ENCODE peak calls at places on chromosomes 11 and 22, in eight cellular contexts. W is neural progenitor cell, A is right atrium auricular region, N is tibial artery, E is colonic mucosa, H is cardiac muscle cell, K is foreskin keratinocyte, T is pancreas. X is an unnamed sample. For H3K27me3, the result is how much of the 10 kb centered on the place peaks cover.

GRCh38 chr11:61866231-61866957 is 25.0 kb downstream of the FADS3 start:
- DNase-seq in W (no peak), A (no peak), N (no peak), E (no peak), H (no peak), K (no peak), T (peak), X (no peak)

GRCh38 chr11:44224867-44225501 is 85.0 kb downstream of the ALX4 start:
- DNase-seq in W (no peak), A (no peak), N (no peak), E (no peak), H (no peak), K (no peak), T (no peak), X (no peak)

GRCh38 chr11:23542171-23542570 is 681.9 kb upstream of the CCDC179 start:
- DNase-seq in W (no peak), A (no peak), N (no peak), E (no peak), H (no peak), K (no peak), T (no peak), X (no peak)

GRCh38 chr22:25120761-25121212 is 78.9 kb upstream of the CRYBB3 start:
- DNase-seq in W (peak), A (no peak), N (no peak), E (peak), H (no peak), K (no peak), T (no peak), X (no peak)

GRCh38 chr11:19345519-19345847 is 104.7 kb upstream of the E2F8 start:
- DNase-seq in W (peak), A (peak), N (no peak), E (no peak), H (peak), K (no peak), T (peak), X (no peak)

GRCh38 chr11:64729851-64730382 is 6.9 kb upstream of the NRXN2 start:
- DNase-seq in W (peak), A (no peak), N (no peak), E (peak), H (peak), K (no peak), T (peak), X (no peak)

GRCh38 chr11:12876340-12876739 is 132.8 kb upstream of the RASSF10 start:
- DNase-seq in W (no peak), A (no peak), N (no peak), E (no peak), H (no peak), K (no peak), T (no peak), X (no peak)

GRCh38 chr11:128450882-128451647 is 136.3 kb downstream of the ETS1 start:
- DNase-seq in W (no peak), A (no peak), N (no peak), E (no peak), H (no peak), K (no peak), T (no peak), X (no peak)

GRCh38 chr22:24697671-24698082 is 76.8 kb downstream of the PIWIL3 start:
- DNase-seq in W (no peak), A (no peak), N (peak), E (peak), H (no peak), K (no peak), T (no peak), X (no peak)

GRCh38 chr22:44437493-44438015 is 60.5 kb downstream of the RTL6 start:
- DNase-seq in W (no peak), A (no peak), N (no peak), E (no peak), H (no peak), K (no peak), T (no peak), X (no peak)

GRCh38 chr11:33018840-33019239 is 3.2 kb downstream of the DEPDC7 start:
- DNase-seq in W (no peak), A (no peak), N (no peak), E (no peak), H (no peak), K (no peak), T (no peak), X (no peak)

GRCh38 chr11:444397-445144 is 2.8 kb upstream of the ANO9 start:
- DNase-seq in W (no peak), A (no peak), N (no peak), E (peak), H (no peak), K (no peak), T (peak), X (peak)

GRCh38 chr22:40429481-40429880 is 59.1 kb downstream of the SGSM3 start:
- DNase-seq in W (no peak), A (no peak), N (no peak), E (no peak), H (no peak), K (no peak), T (no peak), X (no peak)

GRCh38 chr11:38392176-38392575 is 1794.1 kb upstream of the RAG2 start:
- DNase-seq in W (no peak), A (no peak), N (no peak), E (no peak), H (no peak), K (no peak), T (no peak), X (no peak)

GRCh38 chr22:19497245-19497644 is 17.5 kb downstream of the CDC45 start:
- DNase-seq in W (no peak), A (no peak), N (no peak), E (no peak), H (no peak), K (no peak), T (no peak), X (peak)

GRCh38 chr22:19494001-19494560 is 14.4 kb downstream of the CDC45 start:
- DNase-seq in W (no peak), A (no peak), N (no peak), E (no peak), H (no peak), K (no peak), T (no peak), X (no peak)

GRCh38 chr22:19494676-19495173 is 15.0 kb downstream of the CDC45 start:
- DNase-seq in W (no peak), A (no peak), N (no peak), E (no peak), H (no peak), K (no peak), T (no peak), X (no peak)

GRCh38 chr22:19496324-19496630 is 16.6 kb downstream of the CDC45 start:
- DNase-seq in W (no peak), A (no peak), N (no peak), E (no peak), H (no peak), K (no peak), T (no peak), X (no peak)

DNA sequence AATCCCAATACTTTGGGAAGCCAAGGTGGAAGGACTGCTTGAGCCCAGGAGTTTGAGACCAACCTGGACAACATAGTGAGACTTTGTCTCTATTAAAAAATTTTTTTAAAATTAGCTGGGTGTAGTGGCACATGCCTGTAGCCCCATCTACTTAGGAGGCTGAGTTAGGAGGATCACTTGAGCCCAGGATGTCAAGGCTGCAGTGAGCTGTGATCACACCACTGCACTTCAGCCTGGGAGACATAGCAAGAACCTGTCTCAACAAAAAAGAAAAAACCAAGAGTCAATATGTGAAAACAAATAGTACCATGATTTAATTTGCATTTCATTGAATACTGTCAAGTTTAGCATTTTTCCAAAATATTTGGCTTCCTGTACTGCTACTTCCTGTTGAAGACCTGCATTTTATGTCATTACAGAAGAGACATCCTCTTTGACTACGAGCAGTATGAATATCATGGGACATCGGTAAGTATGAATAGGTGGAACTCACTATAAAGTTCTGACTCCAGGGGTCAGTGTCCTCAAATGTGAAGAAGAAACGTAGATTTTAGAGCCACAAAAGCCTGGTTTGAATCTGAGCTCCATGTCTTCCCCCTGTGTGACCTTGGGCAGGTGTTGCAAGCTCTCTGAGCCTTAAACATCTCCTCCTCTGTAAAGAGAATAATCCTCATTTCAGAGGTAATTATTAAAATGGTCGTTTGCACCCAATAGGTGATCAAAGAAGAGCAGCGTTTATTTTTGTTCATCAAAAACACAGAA is 16.0 kb downstream of the CDC45 start:
- DNase-seq in W (no peak), A (no peak), N (no peak), E (no peak), H (no peak), K (no peak), T (no peak), X (no peak)
- TF ChIP-seq CTCF in W (no peak), A (peak), N (no peak), E (no peak), H (peak), K (peak), T (no peak), X (no peak)

DNA sequence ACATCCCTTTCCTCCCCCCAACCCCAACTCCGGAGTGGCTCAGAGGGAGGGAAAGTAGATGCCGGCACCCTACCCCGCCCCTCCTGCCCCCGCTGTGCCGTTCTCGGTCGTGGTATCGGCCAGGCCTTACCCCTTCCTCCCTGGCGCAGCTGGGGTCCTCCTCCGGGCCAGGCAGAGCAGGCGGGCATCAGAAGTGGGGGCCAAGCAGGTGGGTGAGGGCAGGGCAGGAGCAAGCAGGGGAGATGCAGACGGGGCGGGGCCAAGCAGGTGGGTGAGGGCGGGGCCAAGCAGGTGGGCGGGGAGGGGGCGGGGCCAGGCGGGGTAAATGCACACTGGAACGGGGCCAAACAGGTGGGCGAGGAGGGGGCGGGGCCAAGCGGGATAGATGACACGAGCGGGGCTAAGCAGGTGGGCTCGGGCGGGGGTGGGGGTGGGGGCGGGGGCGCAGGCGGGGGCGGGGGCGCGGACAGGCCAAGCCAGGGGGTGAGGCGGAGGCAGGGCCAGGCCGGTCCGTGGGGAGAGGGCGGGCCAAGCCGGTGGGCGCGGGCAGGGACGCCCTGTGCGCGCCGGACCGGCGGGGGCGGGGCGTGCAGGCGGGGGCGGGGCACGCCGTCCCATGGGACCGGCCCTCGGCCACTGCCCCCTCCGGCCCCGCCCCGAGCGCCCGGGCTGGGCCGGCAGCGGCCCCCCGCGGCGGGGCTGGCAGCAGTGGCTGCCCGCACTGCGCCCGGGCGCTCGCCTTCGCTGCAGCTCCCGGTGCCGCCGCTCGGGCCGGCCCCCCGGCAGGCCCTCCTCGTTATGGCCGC is at the start of the genes KCNQ1 and TRPM5:
- DNase-seq in W (peak), A (no peak), N (no peak), E (peak), H (peak), K (no peak), T (peak), X (peak)
- H3K27me3 ChIP-seq in W (half or more), A (under half), N (under half), E (under half), H (half or more), K (half or more), T (under half), X (under half)

GRCh38 chr11:8531312-8531711 is 62.7 kb downstream of the STK33 start:
- DNase-seq in W (peak), A (no peak), N (no peak), E (no peak), H (peak), K (no peak), T (no peak), X (no peak)

GRCh38 chr11:8532475-8532874 is 61.6 kb downstream of the STK33 start:
- DNase-seq in W (no peak), A (no peak), N (no peak), E (no peak), H (no peak), K (no peak), T (no peak), X (no peak)

GRCh38 chr11:8527939-8528338 is 66.1 kb downstream of the STK33 start:
- DNase-seq in W (no peak), A (no peak), N (no peak), E (no peak), H (peak), K (no peak), T (no peak), X (no peak)

GRCh38 chr11:8531982-8532381 is 62.0 kb downstream of the STK33 start:
- DNase-seq in W (no peak), A (no peak), N (no peak), E (no peak), H (no peak), K (no peak), T (no peak), X (no peak)

DNA sequence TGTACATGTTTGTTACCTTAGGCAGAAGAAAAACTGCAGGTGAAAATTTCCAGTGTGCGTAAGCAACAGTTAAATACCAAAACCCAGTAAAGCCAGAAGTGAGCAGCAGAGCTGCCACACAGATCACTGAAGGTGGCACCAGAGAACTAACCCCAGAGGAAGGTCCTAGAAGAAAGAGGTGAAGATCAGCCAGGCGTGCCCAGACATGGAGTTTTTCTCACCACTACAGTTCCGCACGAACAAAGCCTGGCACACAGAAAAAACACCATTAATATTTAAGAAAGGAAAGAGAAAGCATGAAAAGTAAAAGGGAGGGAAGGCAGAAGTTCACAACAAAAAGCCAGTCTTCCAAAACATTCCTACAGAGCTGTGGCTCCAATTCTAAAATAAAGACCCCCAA is 60.7 kb downstream of the STK33 start:
- DNase-seq in W (peak), A (no peak), N (no peak), E (no peak), H (no peak), K (peak), T (no peak), X (no peak)
- TF ChIP-seq CTCF in W (no peak), A (no peak), N (no peak), E (no peak), H (no peak), K (peak), T (no peak), X (no peak)

DNA sequence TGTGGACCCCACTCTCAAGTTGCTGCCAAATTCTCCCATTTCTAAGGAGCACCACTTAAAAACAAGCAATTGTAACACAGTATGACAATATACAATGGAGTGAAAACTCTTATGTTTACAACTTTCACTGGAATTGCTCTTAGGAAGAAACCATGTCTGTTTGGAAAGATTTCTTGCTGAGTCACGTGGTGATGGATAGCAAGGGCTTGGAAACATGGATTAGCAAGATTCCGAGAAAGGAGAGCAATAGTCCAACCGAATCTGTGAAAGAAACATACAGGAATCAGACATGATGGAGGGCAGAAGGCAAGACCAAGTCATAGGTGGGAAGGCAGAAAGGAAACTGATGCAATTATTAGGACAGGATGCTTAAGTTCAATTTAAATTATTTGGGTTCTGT is 27.6 kb upstream of the THY1 start:
- DNase-seq in W (no peak), A (no peak), N (no peak), E (no peak), H (no peak), K (no peak), T (no peak), X (no peak)
- H3K27me3 ChIP-seq in W (under half), A (under half), N (under half), E (under half), H (under half), K (under half), T (under half), X (under half)

DNA sequence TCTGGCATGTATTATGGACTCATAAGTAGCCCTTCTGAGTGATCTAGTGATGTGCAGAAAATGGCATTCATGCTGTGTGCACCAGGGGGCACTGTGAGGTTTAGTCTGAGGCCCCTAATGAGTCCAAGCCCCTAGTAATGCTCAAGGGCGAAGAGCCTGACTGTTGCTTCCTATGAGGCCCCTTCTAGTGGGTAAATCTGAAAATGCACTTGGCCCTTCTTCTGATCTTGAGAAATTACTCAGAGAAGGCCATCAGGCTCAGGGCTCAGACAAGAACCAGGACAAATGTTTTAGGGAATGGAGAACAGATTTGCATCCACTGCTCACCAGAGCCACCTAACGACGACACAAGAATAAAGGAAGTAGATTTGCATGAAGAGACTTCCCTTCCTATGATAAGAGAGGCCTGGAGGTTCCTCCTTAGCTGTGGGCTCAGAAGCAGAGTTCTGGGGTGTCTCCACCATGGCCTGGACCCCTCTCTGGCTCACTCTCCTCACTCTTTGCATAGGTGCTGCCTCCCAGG is 75.8 kb downstream of the GGTLC2 start:
- DNase-seq in W (peak), A (no peak), N (no peak), E (peak), H (no peak), K (peak), T (no peak), X (peak)
- TF ChIP-seq CTCF in W (peak), A (peak), N (no peak), E (peak), H (peak), K (peak), T (no peak), X (peak)

GRCh38 chr11:11779975-11780374 is 61.8 kb upstream of the USP47 start:
- DNase-seq in W (no peak), A (no peak), N (no peak), E (no peak), H (no peak), K (no peak), T (no peak), X (no peak)
- H3K27me3 ChIP-seq in W (under half), A (under half), N (under half), E (under half), H (half or more), K (under half), T (under half), X (under half)

DNA sequence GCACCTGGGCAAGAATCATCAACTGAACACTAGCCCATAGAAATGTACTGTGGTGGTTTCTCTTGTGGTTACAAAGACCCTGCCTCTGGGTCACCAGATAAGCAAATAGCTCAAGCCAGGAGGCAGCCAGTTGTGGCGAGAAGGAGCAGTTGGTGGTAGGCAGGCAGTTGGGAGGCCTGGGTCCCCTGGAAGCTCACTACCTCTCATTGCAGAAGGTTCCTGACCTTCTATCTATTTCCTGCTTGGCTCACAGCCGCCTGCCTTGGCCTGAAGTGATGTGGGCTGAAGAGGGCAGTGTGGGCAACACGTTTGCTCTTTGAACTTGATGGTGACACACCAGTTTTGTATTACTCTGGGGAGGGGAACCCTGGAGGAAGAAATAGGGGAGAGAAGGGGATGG is 34.7 kb downstream of the NECTIN1 start:
- DNase-seq in W (no peak), A (no peak), N (no peak), E (peak), H (no peak), K (no peak), T (peak), X (no peak)
- TF ChIP-seq CTCF in W (no peak), A (no peak), N (no peak), E (no peak), H (no peak), K (peak), T (no peak), X (no peak)

GRCh38 chr11:31821779-31822574 is 10.9 kb upstream of the PAX6 start:
- DNase-seq in W (peak), A (no peak), N (no peak), E (no peak), H (no peak), K (no peak), T (no peak), X (no peak)
- H3K27me3 ChIP-seq in W (half or more), A (half or more), N (under half), E (half or more), H (half or more), K (half or more), T (half or more), X (under half)

X was measured in testis.